ENCODE peak calls at places on chromosomes 11 and 22, in five cellular contexts. One of them, this sample, is unnamed.

GRCh38 chr11:17498058-17498457 is 21.4 kb upstream of the ABCC8 start:
- DNase-seq in sigmoid colon: no peak
- DNase-seq in HL-60: peak
- DNase-seq in HCT116: peak
- DNase-seq in endothelial cell of umbilical vein: no peak
- DNase-seq in this sample: no peak

GRCh38 chr11:101863361-101863760 is 51.4 kb upstream of the CEP126 start:
- DNase-seq in HL-60: no peak
- DNase-seq in endothelial cell of umbilical vein: peak
- DNase-seq in HCT116: no peak
- DNase-seq in sigmoid colon: no peak
- DNase-seq in this sample: no peak

GRCh38 chr11:32304521-32304920 is 130.8 kb downstream of the WT1 start:
- DNase-seq in endothelial cell of umbilical vein: no peak
- DNase-seq in sigmoid colon: no peak
- DNase-seq in HL-60: no peak
- DNase-seq in HCT116: no peak
- DNase-seq in this sample: no peak

GRCh38 chr11:2788751-2789140 is 89.0 kb upstream of the KCNQ1OT1 start:
- DNase-seq in sigmoid colon: no peak
- DNase-seq in endothelial cell of umbilical vein: no peak
- DNase-seq in HL-60: no peak
- DNase-seq in HCT116: no peak
- DNase-seq in this sample: peak

GRCh38 chr11:125164422-125165110 is at the start of gene PKNOX2:
- DNase-seq in sigmoid colon: peak
- DNase-seq in HL-60: no peak
- DNase-seq in HCT116: peak
- DNase-seq in endothelial cell of umbilical vein: peak
- DNase-seq in this sample: no peak

GRCh38 chr22:21939392-21940319 is 13.0 kb downstream of the PPM1F start:
- DNase-seq in endothelial cell of umbilical vein: peak
- DNase-seq in HCT116: no peak
- DNase-seq in HL-60: peak
- DNase-seq in sigmoid colon: no peak
- DNase-seq in this sample: no peak

GRCh38 chr11:2208691-2209369 is 37.2 kb upstream of the TH start:
- DNase-seq in HL-60: no peak
- DNase-seq in sigmoid colon: peak
- DNase-seq in HCT116: no peak
- DNase-seq in endothelial cell of umbilical vein: no peak
- DNase-seq in this sample: no peak

GRCh38 chr22:29211066-29211841 is 5.6 kb downstream of the EMID1 start:
- DNase-seq in HL-60: no peak
- DNase-seq in sigmoid colon: no peak
- DNase-seq in HCT116: no peak
- DNase-seq in endothelial cell of umbilical vein: no peak
- DNase-seq in this sample: no peak

GRCh38 chr11:108624196-108624925 is 30.8 kb upstream of the EXPH5 start:
- DNase-seq in HL-60: no peak
- DNase-seq in sigmoid colon: no peak
- DNase-seq in endothelial cell of umbilical vein: no peak
- DNase-seq in HCT116: no peak
- DNase-seq in this sample: no peak

GRCh38 chr11:57116654-57117053 is 65.1 kb upstream of the LRRC55 start:
- DNase-seq in HCT116: peak
- DNase-seq in HL-60: no peak
- DNase-seq in sigmoid colon: no peak
- DNase-seq in endothelial cell of umbilical vein: peak
- DNase-seq in this sample: no peak

GRCh38 chr11:63916837-63917684 is at the start of gene RCOR2:
- DNase-seq in endothelial cell of umbilical vein: peak
- DNase-seq in sigmoid colon: peak
- DNase-seq in HCT116: no peak
- DNase-seq in HL-60: peak
- DNase-seq in this sample: no peak

GRCh38 chr11:22192289-22192641 is 620 bp upstream of the ANO5 start:
- DNase-seq in endothelial cell of umbilical vein: no peak
- DNase-seq in HL-60: no peak
- DNase-seq in HCT116: no peak
- DNase-seq in sigmoid colon: no peak
- DNase-seq in this sample: no peak

GRCh38 chr11:92739020-92739419 is 230.4 kb upstream of the MTNR1B start:
- DNase-seq in HL-60: no peak
- DNase-seq in endothelial cell of umbilical vein: no peak
- DNase-seq in HCT116: no peak
- DNase-seq in sigmoid colon: no peak
- DNase-seq in this sample: no peak

GRCh38 chr11:104968365-104968855 is at the start of gene CASP4:
- DNase-seq in HCT116: peak
- DNase-seq in HL-60: no peak
- DNase-seq in sigmoid colon: no peak
- DNase-seq in endothelial cell of umbilical vein: peak
- DNase-seq in this sample: no peak

GRCh38 chr22:28882545-28882877 is 861 bp upstream of the ZNRF3 start:
- DNase-seq in sigmoid colon: peak
- DNase-seq in endothelial cell of umbilical vein: no peak
- DNase-seq in HCT116: peak
- DNase-seq in HL-60: no peak
- DNase-seq in this sample: no peak

GRCh38 chr11:18265949-18266348 is at the start of gene SAA1:
- DNase-seq in endothelial cell of umbilical vein: no peak
- DNase-seq in sigmoid colon: no peak
- DNase-seq in HCT116: no peak
- DNase-seq in HL-60: no peak
- DNase-seq in this sample: no peak

GRCh38 chr11:124402326-124402922 is 3.6 kb upstream of the OR8B3 start:
- DNase-seq in endothelial cell of umbilical vein: peak
- DNase-seq in sigmoid colon: no peak
- DNase-seq in HCT116: peak
- DNase-seq in HL-60: peak
- DNase-seq in this sample: peak

GRCh38 chr11:112085822-112086421 is 634 bp downstream of the TIMM8B start:
- DNase-seq in sigmoid colon: no peak
- DNase-seq in HL-60: no peak
- DNase-seq in HCT116: no peak
- DNase-seq in endothelial cell of umbilical vein: no peak
- DNase-seq in this sample: no peak

GRCh38 chr11:74388678-74389327 is 9.4 kb downstream of the PGM2L1 start:
- DNase-seq in HCT116: no peak
- DNase-seq in HL-60: no peak
- DNase-seq in endothelial cell of umbilical vein: peak
- DNase-seq in sigmoid colon: peak
- DNase-seq in this sample: no peak

GRCh38 chr11:67406969-67407699 is 3.3 kb downstream of the TBC1D10C start:
- DNase-seq in HCT116: no peak
- DNase-seq in endothelial cell of umbilical vein: no peak
- DNase-seq in HL-60: no peak
- DNase-seq in sigmoid colon: no peak
- DNase-seq in this sample: no peak

GRCh38 chr11:87097582-87097981 is 59.8 kb downstream of the TMEM135 start:
- DNase-seq in endothelial cell of umbilical vein: peak
- DNase-seq in sigmoid colon: no peak
- DNase-seq in HCT116: peak
- DNase-seq in HL-60: peak
- DNase-seq in this sample: no peak

DNA sequence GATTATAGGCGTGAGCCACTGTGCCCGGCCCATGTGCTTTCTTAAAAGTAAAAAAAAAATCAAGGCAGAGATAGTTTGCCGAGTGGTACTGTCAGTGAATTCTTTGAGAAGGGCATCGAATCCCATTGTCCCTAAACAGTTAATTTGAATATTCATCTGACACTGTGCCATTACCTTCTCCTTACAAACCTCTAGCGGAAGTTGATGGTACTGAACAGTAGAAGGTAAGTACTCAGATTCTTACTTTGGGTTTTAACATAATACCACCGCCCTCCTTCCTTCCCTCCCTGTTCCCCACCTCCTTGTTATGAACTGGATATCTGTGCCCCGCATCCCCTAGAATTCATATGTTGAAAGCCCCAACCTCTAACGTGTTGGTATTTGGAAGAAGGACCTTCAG is 58.2 kb upstream of the CLMP start:
- DNase-seq in sigmoid colon: no peak
- DNase-seq in endothelial cell of umbilical vein: no peak
- DNase-seq in HL-60: no peak
- DNase-seq in HCT116: no peak
- DNase-seq in this sample: no peak
- TF ChIP-seq POLR2AphosphoS5 in sigmoid colon: no peak
- TF ChIP-seq POLR2AphosphoS5 in endothelial cell of umbilical vein: no peak
- TF ChIP-seq POLR2AphosphoS5 in HL-60: no peak
- TF ChIP-seq POLR2AphosphoS5 in HCT116: no peak
- TF ChIP-seq POLR2AphosphoS5 in this sample: no peak

GRCh38 chr22:27461470-27461869 is 340.1 kb downstream of the MN1 start:
- DNase-seq in sigmoid colon: no peak
- DNase-seq in endothelial cell of umbilical vein: no peak
- DNase-seq in HL-60: no peak
- DNase-seq in HCT116: no peak
- DNase-seq in this sample: no peak
- H3K27ac ChIP-seq in sigmoid colon: no peak
- H3K27ac ChIP-seq in endothelial cell of umbilical vein: no peak
- H3K27ac ChIP-seq in HL-60: no peak
- H3K27ac ChIP-seq in HCT116: no peak
- H3K27ac ChIP-seq in this sample: peak

GRCh38 chr22:20517841-20518592 is 10.6 kb downstream of the MED15 start:
- DNase-seq in sigmoid colon: no peak
- DNase-seq in HL-60: no peak
- DNase-seq in endothelial cell of umbilical vein: no peak
- DNase-seq in HCT116: no peak
- DNase-seq in this sample: no peak
- TF ChIP-seq POLR2AphosphoS5 in sigmoid colon: no peak
- TF ChIP-seq POLR2AphosphoS5 in HL-60: no peak
- TF ChIP-seq POLR2AphosphoS5 in endothelial cell of umbilical vein: no peak
- TF ChIP-seq POLR2AphosphoS5 in HCT116: no peak
- TF ChIP-seq POLR2AphosphoS5 in this sample: no peak

GRCh38 chr11:12141283-12141682 is 30.9 kb downstream of the MICAL2 start:
- DNase-seq in sigmoid colon: no peak
- DNase-seq in HCT116: no peak
- DNase-seq in endothelial cell of umbilical vein: no peak
- DNase-seq in HL-60: no peak
- DNase-seq in this sample: no peak

GRCh38 chr11:12143461-12144258 is 33.3 kb downstream of the MICAL2 start:
- DNase-seq in HL-60: no peak
- DNase-seq in HCT116: no peak
- DNase-seq in sigmoid colon: no peak
- DNase-seq in endothelial cell of umbilical vein: no peak
- DNase-seq in this sample: no peak

GRCh38 chr11:12142909-12143308 is 32.5 kb downstream of the MICAL2 start:
- DNase-seq in HCT116: no peak
- DNase-seq in endothelial cell of umbilical vein: no peak
- DNase-seq in HL-60: no peak
- DNase-seq in sigmoid colon: no peak
- DNase-seq in this sample: no peak

GRCh38 chr11:12142179-12142578 is 31.8 kb downstream of the MICAL2 start:
- DNase-seq in sigmoid colon: no peak
- DNase-seq in HCT116: no peak
- DNase-seq in endothelial cell of umbilical vein: no peak
- DNase-seq in HL-60: no peak
- DNase-seq in this sample: no peak

DNA sequence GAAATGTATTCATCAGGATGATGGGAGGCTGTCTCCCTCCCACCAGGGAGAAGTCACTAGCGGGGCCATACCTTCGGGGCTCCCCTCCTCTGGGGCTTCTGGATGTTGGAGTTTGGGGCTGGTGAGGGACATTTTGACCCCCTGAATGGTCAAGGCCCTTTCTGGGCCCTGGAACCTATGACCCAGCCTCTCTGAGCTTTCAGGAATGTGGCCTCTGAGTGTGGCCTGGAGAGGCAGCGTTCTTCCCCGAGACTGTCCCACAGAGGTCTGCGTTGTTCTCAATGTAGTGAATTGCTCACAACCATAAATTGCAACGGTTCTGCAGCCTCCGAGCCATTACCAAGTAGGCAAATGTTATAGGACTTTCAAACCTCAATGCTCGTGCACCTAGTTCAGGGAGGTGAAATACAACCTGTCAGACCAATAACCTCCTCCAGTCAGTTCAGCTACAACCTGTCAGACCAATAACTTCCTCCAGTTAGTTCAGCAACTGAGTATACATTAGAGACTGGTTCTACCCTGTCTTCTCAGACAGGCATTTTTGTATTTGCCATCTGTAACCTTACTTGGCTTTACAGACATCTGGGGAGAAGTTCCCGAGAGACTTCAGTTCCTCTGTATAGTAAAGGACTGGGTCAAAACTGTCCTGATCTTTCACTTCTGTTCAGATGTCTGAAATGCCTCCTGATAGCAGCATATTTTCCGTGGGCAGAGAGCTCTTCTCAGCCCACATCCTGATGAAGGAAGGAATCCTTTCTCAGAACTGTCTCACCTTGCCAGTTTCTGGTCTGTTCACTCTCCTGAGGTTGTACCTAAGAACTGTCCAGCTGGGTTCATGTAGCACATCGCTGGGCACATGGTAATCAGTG is 34.1 kb downstream of the MICAL2 start:
- DNase-seq in endothelial cell of umbilical vein: no peak
- DNase-seq in HCT116: no peak
- DNase-seq in HL-60: no peak
- DNase-seq in sigmoid colon: no peak
- DNase-seq in this sample: no peak
- H3K27ac ChIP-seq in endothelial cell of umbilical vein: no peak
- H3K27ac ChIP-seq in HCT116: no peak
- H3K27ac ChIP-seq in HL-60: no peak
- H3K27ac ChIP-seq in sigmoid colon: peak
- H3K27ac ChIP-seq in this sample: peak

DNA sequence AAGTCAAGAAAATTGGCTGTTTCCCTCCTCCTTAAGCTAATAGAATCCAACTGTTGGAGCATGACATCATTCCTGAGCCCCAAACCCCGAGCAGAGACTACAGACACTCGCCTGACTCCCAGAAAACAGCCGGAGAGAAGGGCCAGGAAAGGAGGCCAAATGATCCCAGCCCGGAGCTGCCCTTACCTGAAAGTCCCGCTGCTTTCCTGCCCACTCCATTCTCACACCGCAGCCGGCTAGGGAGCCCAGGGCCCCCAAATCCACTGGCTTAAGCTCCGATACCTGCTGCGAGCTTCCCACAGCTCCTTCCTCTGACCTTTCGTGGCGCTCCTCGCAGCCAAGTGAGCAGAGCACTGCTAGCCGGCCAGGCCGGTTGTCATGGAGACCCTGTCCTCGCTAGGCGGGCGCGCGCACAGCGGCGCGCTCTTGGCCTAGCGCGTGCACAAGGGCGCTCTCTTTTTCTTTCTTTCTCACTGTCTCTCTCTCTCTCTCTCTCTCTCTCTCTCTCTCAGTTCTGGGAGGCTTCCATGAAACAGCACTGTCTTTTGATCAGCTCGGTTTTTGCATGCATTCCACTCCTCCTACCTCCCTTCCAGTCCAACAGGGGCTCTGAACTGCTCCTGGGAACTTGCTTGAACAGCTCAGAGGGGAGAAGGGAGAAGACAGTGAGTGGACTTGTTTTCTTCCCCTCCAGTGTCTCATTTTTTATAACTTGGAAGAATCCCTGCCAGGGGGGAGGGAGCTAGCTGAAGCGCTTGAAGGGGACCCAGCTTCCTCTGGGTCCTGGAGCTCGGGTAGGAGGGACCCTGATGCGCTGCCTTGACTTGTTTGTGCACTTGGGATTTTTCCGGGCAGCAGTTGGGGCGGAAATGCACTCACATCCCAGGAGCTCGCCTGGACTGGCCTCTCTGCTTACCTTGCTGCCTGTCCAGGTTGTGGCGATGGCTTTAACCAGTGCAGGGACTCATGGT is 100.4 kb upstream of the AKIP1 start:
- DNase-seq in HL-60: no peak
- DNase-seq in HCT116: no peak
- DNase-seq in sigmoid colon: peak
- DNase-seq in endothelial cell of umbilical vein: peak
- DNase-seq in this sample: no peak
- TF ChIP-seq POLR2AphosphoS5 in HL-60: no peak
- TF ChIP-seq POLR2AphosphoS5 in HCT116: no peak
- TF ChIP-seq POLR2AphosphoS5 in sigmoid colon: peak
- TF ChIP-seq POLR2AphosphoS5 in endothelial cell of umbilical vein: no peak
- TF ChIP-seq POLR2AphosphoS5 in this sample: peak

This sample was measured in esophagus muscularis mucosa.